ENCODE peak calls at places on chromosomes 3 and 15, in six cellular contexts. N, U, R, G, T and D are unnamed samples.
A peak's percentile ranks its signal among the peaks of the same experiment; 100 is the strongest.

GRCh38 chr15:38308797-38309196 is 56.2 kb downstream of the SPRED1 start:
- DNase-seq in N (peak; percentile 55), U (no peak), R (no peak), G (no peak), T (no peak), D (peak; percentile 25)

GRCh38 chr3:183180105-183180763 is 17.7 kb upstream of the LAMP3 start:
- DNase-seq in N (no peak), U (no peak), R (no peak), G (no peak), T (no peak), D (no peak)

GRCh38 chr3:191320316-191320715 is 8.9 kb upstream of the CCDC50 start:
- DNase-seq in N (no peak), U (no peak), R (no peak), G (no peak), T (no peak), D (no peak)

GRCh38 chr3:97278506-97278905 is 464.1 kb downstream of the EPHA6 start:
- DNase-seq in N (no peak), U (no peak), R (no peak), G (no peak), T (no peak), D (no peak)

GRCh38 chr3:65828706-65829105 is 210.0 kb downstream of the MAGI1 start:
- DNase-seq in N (no peak), U (no peak), R (no peak), G (no peak), T (no peak), D (no peak)

GRCh38 chr3:188950832-188951489 is 220.8 kb upstream of the TPRG1 start:
- DNase-seq in N (no peak), U (no peak), R (peak; percentile 68), G (no peak), T (no peak), D (no peak)

GRCh38 chr3:67529915-67530314 is 124.5 kb downstream of the SUCLG2 start:
- DNase-seq in N (peak; percentile 6), U (no peak), R (no peak), G (no peak), T (no peak), D (no peak)

GRCh38 chr3:131326307-131326706 is 55.3 kb upstream of the NUDT16 start:
- DNase-seq in N (no peak), U (no peak), R (no peak), G (no peak), T (no peak), D (no peak)

GRCh38 chr3:75334299-75334698 is 329.8 kb upstream of the FRG2C start:
- DNase-seq in N (no peak), U (no peak), R (no peak), G (no peak), T (no peak), D (no peak)

DNA sequence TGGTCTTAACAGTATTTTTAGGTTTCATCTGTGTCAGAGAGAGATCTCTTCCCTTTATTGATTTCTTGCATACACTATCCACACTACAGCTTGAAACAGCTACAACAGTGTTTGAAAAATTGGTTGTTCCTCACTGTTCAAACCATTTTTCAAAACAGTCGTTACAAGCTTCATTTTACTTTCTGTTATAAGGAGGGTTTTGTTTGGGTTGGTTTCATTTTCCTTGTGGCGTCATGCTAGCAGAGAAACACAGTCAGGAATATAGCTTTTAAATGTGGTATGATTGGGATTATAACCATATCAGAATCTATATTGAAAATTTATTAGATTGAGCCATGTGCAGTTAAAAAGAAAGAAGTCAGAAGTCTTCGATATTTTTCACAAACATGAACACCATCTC is 400.6 kb downstream of the ZBTB20 start:
- DNase-seq in N (no peak), U (no peak), R (no peak), G (no peak), T (no peak), D (no peak)
- H3K4me3 ChIP-seq in N (peak overlapping the region; percentile 15), U (no peak overlapping the region), R (peak overlapping the region; percentile 17), G (no peak overlapping the region), T (peak overlapping the region; percentile 42), D (no peak overlapping the region)

DNA sequence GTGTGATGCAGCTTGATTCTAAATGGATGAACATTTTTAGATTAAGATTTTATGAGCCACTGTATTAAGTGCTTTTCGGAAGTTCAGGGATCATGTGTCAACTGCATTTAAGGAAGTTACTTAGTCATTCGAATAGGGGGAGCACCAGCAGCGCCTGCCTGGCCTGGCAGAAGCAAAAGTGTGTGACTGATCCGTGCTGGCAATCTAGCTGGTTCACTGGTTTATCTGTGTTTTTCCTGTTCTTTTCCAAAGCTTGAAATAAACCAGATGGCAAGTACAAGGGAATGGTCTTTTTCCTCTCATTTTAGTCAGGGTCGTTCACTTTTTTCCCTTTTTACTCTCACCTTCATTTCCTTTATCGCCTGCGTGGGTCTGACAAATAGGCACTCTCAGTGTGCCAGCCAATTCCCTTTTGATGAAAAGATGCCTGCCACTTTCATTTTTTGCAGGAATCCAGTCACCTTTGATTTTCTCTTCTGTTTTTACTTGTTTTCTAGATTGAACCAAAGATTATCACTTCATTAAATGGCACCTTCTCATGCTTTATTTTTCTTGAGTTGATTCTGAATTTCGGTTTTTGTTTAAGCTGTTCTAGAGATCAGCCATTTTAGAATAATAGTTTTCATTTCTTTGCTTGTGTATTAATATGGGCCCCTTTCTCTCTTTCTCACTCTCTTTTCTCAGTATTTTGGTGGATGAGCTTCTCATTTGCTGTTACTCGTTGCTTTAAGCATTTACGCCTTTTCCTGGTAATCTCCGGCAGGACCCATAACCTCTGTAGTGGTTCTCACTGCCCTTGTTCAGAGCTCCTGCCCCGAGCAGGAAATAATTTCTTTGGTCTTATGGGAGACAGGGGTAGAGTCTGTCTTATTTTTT is 2.8 kb downstream of the ABHD2 start:
- DNase-seq in N (peak; percentile 73), U (peak; percentile 68), R (peak; percentile 83), G (no peak), T (no peak), D (no peak)
- H3K4me3 ChIP-seq in N (peak overlapping the region; percentile 64), U (peak overlapping the region; percentile 53), R (peak overlapping the region; percentile 86), G (no peak overlapping the region), T (peak overlapping the region; percentile 21), D (no peak overlapping the region)

DNA sequence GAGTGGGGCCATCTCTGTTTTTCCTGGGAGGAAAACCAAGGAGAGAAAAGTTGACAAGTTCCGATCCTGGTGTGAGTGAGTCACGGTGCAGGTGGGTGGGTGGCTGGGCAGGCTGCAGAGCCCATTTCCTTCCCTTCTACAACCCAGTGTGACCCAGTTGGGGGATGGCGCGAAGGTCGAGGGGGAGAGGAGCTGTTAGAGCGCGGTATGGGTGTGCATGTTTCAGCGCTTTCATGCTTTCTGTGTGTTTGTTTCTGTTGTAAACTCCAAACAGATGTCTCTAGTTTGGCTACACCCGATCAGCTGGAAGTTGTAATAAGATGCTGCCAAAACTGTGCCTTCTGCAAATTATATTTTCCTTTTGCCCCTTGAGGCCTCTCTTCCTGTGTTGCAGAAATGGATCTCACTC is 3.8 kb downstream of the FAM43A start:
- DNase-seq in N (peak; percentile 22), U (no peak), R (no peak), G (peak; percentile 18), T (no peak), D (peak; percentile 11)
- H3K4me3 ChIP-seq in N (no peak overlapping the region), U (peak overlapping the region; percentile 92), R (peak overlapping the region; percentile 72), G (no peak overlapping the region), T (peak overlapping the region; percentile 91), D (no peak overlapping the region)

GRCh38 chr3:128004661-128005060 is 47.6 kb upstream of the SEC61A1 start:
- DNase-seq in N (no peak), U (no peak), R (no peak), G (no peak), T (peak; percentile 17), D (no peak)

GRCh38 chr3:128009952-128010846 is 42.0 kb upstream of the SEC61A1 start:
- DNase-seq in N (no peak), U (no peak), R (no peak), G (no peak), T (no peak), D (no peak)

GRCh38 chr3:128006061-128006470 is 46.2 kb upstream of the SEC61A1 start:
- DNase-seq in N (no peak), U (no peak), R (no peak), G (no peak), T (peak; percentile 45), D (no peak)

GRCh38 chr3:128011140-128011539 is 41.1 kb upstream of the SEC61A1 start:
- DNase-seq in N (peak; percentile 39), U (peak; percentile 53), R (peak; percentile 89), G (peak; percentile 18), T (no peak), D (no peak)

GRCh38 chr3:128006471-128007424 is 45.5 kb upstream of the SEC61A1 start:
- DNase-seq in N (no peak), U (no peak), R (no peak), G (no peak), T (peak; percentile 48), D (no peak)
- H3K4me3 ChIP-seq in N (no peak overlapping the region), U (no peak overlapping the region), R (no peak overlapping the region), G (no peak overlapping the region), T (peak overlapping the region; percentile 40), D (no peak overlapping the region)

GRCh38 chr3:64651791-64652241 is 36.0 kb downstream of the ADAMTS9 start:
- DNase-seq in N (no peak), U (no peak), R (no peak), G (no peak), T (no peak), D (no peak)
- H3K4me3 ChIP-seq in N (no peak overlapping the region), U (no peak overlapping the region), R (no peak overlapping the region), G (no peak overlapping the region), T (no peak overlapping the region), D (no peak overlapping the region)

DNA sequence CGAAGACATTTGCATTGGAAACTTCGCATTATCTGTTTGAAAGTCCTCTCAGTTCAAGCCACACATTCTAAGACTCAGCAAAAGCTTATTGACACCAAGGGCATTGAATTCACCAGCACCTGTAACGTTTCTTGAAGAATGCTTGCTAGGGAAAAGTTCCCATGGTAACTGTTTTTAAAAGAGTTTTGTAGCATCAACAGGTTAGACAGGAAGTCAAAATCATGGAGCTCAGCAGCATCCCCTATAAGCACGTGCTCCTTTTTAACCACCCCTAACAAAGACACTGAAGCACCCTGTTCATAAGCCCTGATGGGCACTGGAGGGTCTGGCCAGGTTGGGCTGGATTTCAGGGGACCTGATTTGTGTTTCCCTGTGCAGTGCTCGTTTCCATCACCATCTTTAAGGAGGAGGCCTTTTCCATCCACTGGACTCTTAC is 229.7 kb upstream of the BHLHE40 start:
- DNase-seq in N (peak; percentile 80), U (no peak), R (no peak), G (no peak), T (no peak), D (no peak)
- H3K4me3 ChIP-seq in N (peak overlapping the region; percentile 62), U (no peak overlapping the region), R (no peak overlapping the region), G (no peak overlapping the region), T (peak overlapping the region; percentile 45), D (no peak overlapping the region)

DNA sequence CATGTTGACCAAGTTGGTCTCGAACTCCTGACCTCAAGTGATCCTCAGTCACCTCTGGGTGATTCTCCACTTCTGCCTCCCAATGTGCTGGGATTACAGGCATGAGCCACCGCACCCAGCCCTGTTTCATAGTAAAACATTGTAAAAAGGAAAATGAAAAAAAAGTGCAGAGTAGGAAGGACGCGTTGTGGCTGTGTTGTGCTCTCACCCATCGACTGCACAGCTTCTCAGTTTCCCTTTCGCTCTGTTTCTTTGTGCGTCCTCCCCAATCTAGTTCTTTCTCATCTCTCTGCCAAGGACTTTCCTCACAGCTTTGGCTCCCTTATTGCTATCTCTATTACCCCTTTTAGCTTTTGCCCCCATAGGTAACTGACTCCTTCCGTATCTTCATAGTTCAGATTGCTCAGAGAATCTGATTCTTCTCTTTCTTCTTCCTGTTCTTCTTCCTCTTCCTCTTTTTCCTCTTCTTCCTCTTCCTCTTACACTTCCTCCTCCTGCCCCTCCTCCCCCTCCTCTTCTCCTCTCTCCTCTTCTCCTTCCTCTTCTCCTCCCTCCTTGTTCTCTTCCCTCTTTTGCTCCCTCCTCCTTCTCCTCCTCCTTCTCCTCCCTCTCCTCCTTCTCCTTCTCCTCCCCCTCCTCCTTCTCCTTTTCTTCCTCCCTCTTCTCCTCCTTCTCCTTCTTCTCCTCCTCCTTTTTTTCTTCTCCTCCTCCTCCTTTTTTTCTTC is 81.1 kb upstream of the VGLL4 start:
- DNase-seq in N (peak; percentile 75), U (no peak), R (no peak), G (no peak), T (no peak), D (no peak)
- H3K4me3 ChIP-seq in N (peak overlapping the region; percentile 49), U (no peak overlapping the region), R (no peak overlapping the region), G (no peak overlapping the region), T (no peak overlapping the region), D (no peak overlapping the region)